ENCODE peak calls at places on chromosomes 5 and 9, in five cellular contexts. V is GM03348; U is AG04450; L is non-pigmented ciliary epithelial cell; G is activated CD8-positive, alpha-beta memory T cell treated with anti-CD3 and anti-CD28 coated beads, Interleukin-2, amount 10 ng/mL, durations not matched to agents 7 days and 5 days. P is an unnamed sample.

GRCh38 chr9:27108981-27109541 is at the start of gene TEK:
- DNase-seq in V (peak; percentile 23), U (no peak), L (no peak), G (no peak), P (no peak)

GRCh38 chr9:93059960-93060591 is 1.6 kb downstream of the SUSD3 start:
- DNase-seq in V (no peak), U (no peak), L (no peak), G (no peak), P (no peak)

GRCh38 chr5:1865948-1866347 is 16.8 kb downstream of the IRX4 start:
- DNase-seq in V (no peak), U (no peak), L (no peak), G (no peak), P (no peak)

GRCh38 chr9:91515074-91515687 is 91.5 kb upstream of the NFIL3 start:
- DNase-seq in V (peak; percentile 80), U (peak; percentile 79), L (peak; percentile 79), G (peak; percentile 69), P (peak; percentile 42)

GRCh38 chr5:6723901-6724300 is 10.7 kb downstream of the TENT4A start:
- DNase-seq in V (no peak), U (no peak), L (no peak), G (no peak), P (no peak)

GRCh38 chr9:116626762-116627161 is 60.3 kb upstream of the TRIM32 start:
- DNase-seq in V (no peak), U (no peak), L (no peak), G (no peak), P (no peak)

GRCh38 chr9:88949961-88950340 is 41.3 kb upstream of the S1PR3 start:
- DNase-seq in V (no peak), U (no peak), L (no peak), G (peak; percentile 42), P (no peak)

GRCh38 chr5:40755093-40755406 is 711 bp downstream of the TTC33 start:
- DNase-seq in V (peak; percentile 83), U (peak; percentile 55), L (peak; percentile 58), G (peak; percentile 82), P (peak; percentile 94)

GRCh38 chr5:7763621-7764072 is 87.3 kb downstream of the CFAP90 start:
- DNase-seq in V (no peak), U (no peak), L (no peak), G (no peak), P (peak; percentile 91)

GRCh38 chr9:107750741-107751521 is 261.4 kb upstream of the KLF4 start:
- DNase-seq in V (peak; percentile 90), U (peak; percentile 96), L (peak; percentile 90), G (no peak), P (peak; percentile 98)

GRCh38 chr9:21810388-21810787 is 8.0 kb downstream of the MTAP start:
- DNase-seq in V (no peak), U (no peak), L (no peak), G (no peak), P (no peak)

GRCh38 chr9:132584616-132585560 is 2.5 kb downstream of the BARHL1 start:
- DNase-seq in V (no peak), U (no peak), L (no peak), G (no peak), P (no peak)

P was measured in esophagus muscularis mucosa.